ENCODE peak calls at places on chromosome 7, in four cellular contexts. One of them, this sample, is unnamed.
A peak's percentile ranks its signal among the peaks of the same experiment; 100 is the strongest.

GRCh38 chr7:84729284-84729683 is 457.6 kb downstream of the SEMA3D start:
- DNase-seq in activated CD4-positive, CD25-positive, alpha-beta regulatory T cell treated with anti-CD3 and anti-CD28 coated beads, Interleukin-2, amount 50 U/mL, for 72 hours: no peak
- DNase-seq in mesenteric fat pad: no peak
- DNase-seq in NCI-H1105 treated with DMSO at 0.1 percent for 48 hours: no peak
- DNase-seq in this sample: peak; percentile 24

GRCh38 chr7:43933902-43934560 is 7.8 kb downstream of the UBE2D4 start:
- DNase-seq in mesenteric fat pad: no peak
- DNase-seq in activated CD4-positive, CD25-positive, alpha-beta regulatory T cell treated with anti-CD3 and anti-CD28 coated beads, Interleukin-2, amount 50 U/mL, for 72 hours: no peak
- DNase-seq in NCI-H1105 treated with DMSO at 0.1 percent for 48 hours: no peak
- DNase-seq in this sample: no peak

GRCh38 chr7:27640914-27641570 is 21.6 kb downstream of the HIBADH start:
- DNase-seq in NCI-H1105 treated with DMSO at 0.1 percent for 48 hours: no peak
- DNase-seq in activated CD4-positive, CD25-positive, alpha-beta regulatory T cell treated with anti-CD3 and anti-CD28 coated beads, Interleukin-2, amount 50 U/mL, for 72 hours: no peak
- DNase-seq in mesenteric fat pad: no peak
- DNase-seq in this sample: peak; percentile 59

GRCh38 chr7:149261321-149261828 is 621 bp upstream of the ZNF783 start:
- DNase-seq in mesenteric fat pad: no peak
- DNase-seq in activated CD4-positive, CD25-positive, alpha-beta regulatory T cell treated with anti-CD3 and anti-CD28 coated beads, Interleukin-2, amount 50 U/mL, for 72 hours: no peak
- DNase-seq in NCI-H1105 treated with DMSO at 0.1 percent for 48 hours: peak; percentile 1
- DNase-seq in this sample: peak; percentile 71

GRCh38 chr7:87944547-87944946 is 10.5 kb downstream of the ADAM22 start:
- DNase-seq in NCI-H1105 treated with DMSO at 0.1 percent for 48 hours: no peak
- DNase-seq in activated CD4-positive, CD25-positive, alpha-beta regulatory T cell treated with anti-CD3 and anti-CD28 coated beads, Interleukin-2, amount 50 U/mL, for 72 hours: no peak
- DNase-seq in mesenteric fat pad: no peak
- DNase-seq in this sample: no peak

GRCh38 chr7:101953248-101953819 is 135.9 kb downstream of the CUX1 start:
- DNase-seq in activated CD4-positive, CD25-positive, alpha-beta regulatory T cell treated with anti-CD3 and anti-CD28 coated beads, Interleukin-2, amount 50 U/mL, for 72 hours: no peak
- DNase-seq in NCI-H1105 treated with DMSO at 0.1 percent for 48 hours: no peak
- DNase-seq in mesenteric fat pad: no peak
- DNase-seq in this sample: peak; percentile 55

GRCh38 chr7:1638113-1638726 is 31.9 kb upstream of the ELFN1 start:
- DNase-seq in mesenteric fat pad: no peak
- DNase-seq in NCI-H1105 treated with DMSO at 0.1 percent for 48 hours: no peak
- DNase-seq in activated CD4-positive, CD25-positive, alpha-beta regulatory T cell treated with anti-CD3 and anti-CD28 coated beads, Interleukin-2, amount 50 U/mL, for 72 hours: no peak
- DNase-seq in this sample: peak; percentile 29

GRCh38 chr7:36961097-36961496 is 236.8 kb upstream of the AOAH start:
- DNase-seq in NCI-H1105 treated with DMSO at 0.1 percent for 48 hours: no peak
- DNase-seq in activated CD4-positive, CD25-positive, alpha-beta regulatory T cell treated with anti-CD3 and anti-CD28 coated beads, Interleukin-2, amount 50 U/mL, for 72 hours: no peak
- DNase-seq in mesenteric fat pad: no peak
- DNase-seq in this sample: no peak

GRCh38 chr7:86598311-86598710 is 45.4 kb upstream of the GRM3 start:
- DNase-seq in mesenteric fat pad: no peak
- DNase-seq in NCI-H1105 treated with DMSO at 0.1 percent for 48 hours: peak; percentile 22
- DNase-seq in activated CD4-positive, CD25-positive, alpha-beta regulatory T cell treated with anti-CD3 and anti-CD28 coated beads, Interleukin-2, amount 50 U/mL, for 72 hours: no peak
- DNase-seq in this sample: no peak

GRCh38 chr7:82051641-82052040 is 281.8 kb upstream of the HGF start:
- DNase-seq in mesenteric fat pad: no peak
- DNase-seq in NCI-H1105 treated with DMSO at 0.1 percent for 48 hours: peak; percentile 7
- DNase-seq in activated CD4-positive, CD25-positive, alpha-beta regulatory T cell treated with anti-CD3 and anti-CD28 coated beads, Interleukin-2, amount 50 U/mL, for 72 hours: no peak
- DNase-seq in this sample: no peak

GRCh38 chr7:77917500-77918262 is 119.1 kb downstream of the PHTF2 start:
- DNase-seq in NCI-H1105 treated with DMSO at 0.1 percent for 48 hours: peak; percentile 68
- DNase-seq in mesenteric fat pad: no peak
- DNase-seq in activated CD4-positive, CD25-positive, alpha-beta regulatory T cell treated with anti-CD3 and anti-CD28 coated beads, Interleukin-2, amount 50 U/mL, for 72 hours: no peak
- DNase-seq in this sample: no peak

GRCh38 chr7:49091519-49091918 is 167.2 kb downstream of the CDC14C start:
- DNase-seq in activated CD4-positive, CD25-positive, alpha-beta regulatory T cell treated with anti-CD3 and anti-CD28 coated beads, Interleukin-2, amount 50 U/mL, for 72 hours: no peak
- DNase-seq in mesenteric fat pad: no peak
- DNase-seq in NCI-H1105 treated with DMSO at 0.1 percent for 48 hours: no peak
- DNase-seq in this sample: no peak

GRCh38 chr7:90347759-90348158 is 1.2 kb downstream of the GTPBP10 start:
- DNase-seq in activated CD4-positive, CD25-positive, alpha-beta regulatory T cell treated with anti-CD3 and anti-CD28 coated beads, Interleukin-2, amount 50 U/mL, for 72 hours: no peak
- DNase-seq in mesenteric fat pad: no peak
- DNase-seq in NCI-H1105 treated with DMSO at 0.1 percent for 48 hours: no peak
- DNase-seq in this sample: no peak

GRCh38 chr7:81626008-81626407 is 143.8 kb downstream of the HGF start:
- DNase-seq in NCI-H1105 treated with DMSO at 0.1 percent for 48 hours: no peak
- DNase-seq in mesenteric fat pad: no peak
- DNase-seq in activated CD4-positive, CD25-positive, alpha-beta regulatory T cell treated with anti-CD3 and anti-CD28 coated beads, Interleukin-2, amount 50 U/mL, for 72 hours: no peak
- DNase-seq in this sample: no peak

This sample was measured in astrocyte of the hippocampus.